ENCODE peak calls at places on chromosomes 3 and 15, in eight cellular contexts. J is K562, M is HL-60, G is HCT116, Y is HepG2, C is GM23338, Q is SK-N-SH, Z is GM12878. F is an unnamed sample.

GRCh38 chr3:48273594-48274211 is 32.8 kb downstream of the ZNF589 start:
- DNase-seq in G (peak; percentile 56), C (peak; percentile 89), Q (peak; percentile 85), Z (peak; percentile 30), J (peak; percentile 56), M (peak; percentile 35), Y (peak; percentile 66), F (peak; percentile 32)

GRCh38 chr15:67156426-67156825 is 91.0 kb downstream of the SMAD3 start:
- DNase-seq in M (no peak), Q (no peak), C (no peak), Y (no peak), Z (no peak), J (no peak), G (no peak), F (no peak)

GRCh38 chr3:194711286-194711685 is 25.6 kb downstream of the FAM43A start:
- DNase-seq in C (no peak), Z (no peak), J (no peak), M (no peak), Q (no peak), Y (no peak), G (no peak), F (no peak)

GRCh38 chr15:65666257-65666656 is 44.5 kb downstream of the SLC24A1 start:
- DNase-seq in Z (no peak), M (no peak), J (no peak), Q (no peak), G (no peak), C (no peak), Y (no peak), F (no peak)

GRCh38 chr3:56962200-56962599 is 98.3 kb upstream of the SPATA12 start:
- DNase-seq in J (no peak), Z (no peak), M (no peak), Y (no peak), G (no peak), C (no peak), Q (peak; percentile 50), F (no peak)

GRCh38 chr3:182058488-182058887 is 346.8 kb downstream of the SOX2 start:
- DNase-seq in Z (no peak), G (no peak), Y (no peak), Q (no peak), C (no peak), J (no peak), M (no peak), F (no peak)

GRCh38 chr3:172646439-172647015 is 64.3 kb downstream of the NCEH1 start:
- DNase-seq in J (no peak), Z (no peak), M (no peak), G (no peak), Q (peak; percentile 22), Y (no peak), C (no peak), F (no peak)

GRCh38 chr3:194323785-194324735 is 27.1 kb downstream of the CPN2 start:
- DNase-seq in G (peak; percentile 76), C (peak; percentile 31), M (no peak), Z (no peak), Y (peak; percentile 59), J (peak; percentile 75), Q (peak; percentile 83), F (peak; percentile 80)

GRCh38 chr3:72008226-72008996 is 223.5 kb upstream of the PROK2 start:
- DNase-seq in C (no peak), Q (no peak), Y (no peak), Z (no peak), J (no peak), G (no peak), M (peak; percentile 73), F (no peak)

GRCh38 chr15:77511869-77512268 is 91.2 kb downstream of the HMG20A start:
- DNase-seq in Z (no peak), C (no peak), Y (no peak), J (no peak), G (no peak), M (no peak), Q (no peak), F (no peak)

GRCh38 chr15:62482715-62483429 is 317.8 kb upstream of the C2CD4B start:
- DNase-seq in M (no peak), Z (peak; percentile 75), G (peak; percentile 24), J (peak; percentile 14), C (peak; percentile 86), Y (peak; percentile 48), Q (peak; percentile 74), F (peak; percentile 15)

GRCh38 chr3:36600413-36600812 is 163.9 kb downstream of the DCLK3 start:
- DNase-seq in J (no peak), Z (no peak), Y (no peak), M (no peak), Q (no peak), G (peak; percentile 13), C (no peak), F (no peak)

GRCh38 chr3:101695779-101696372 is 9.4 kb upstream of the RPL24 start:
- DNase-seq in G (peak; percentile 61), C (peak; percentile 91), Q (peak; percentile 33), J (peak; percentile 8), Z (no peak), M (no peak), Y (peak; percentile 67), F (no peak)

GRCh38 chr3:149494022-149494758 is 19.7 kb downstream of the TM4SF4 start:
- DNase-seq in Y (peak; percentile 64), Q (peak; percentile 53), J (peak; percentile 63), Z (no peak), G (peak; percentile 42), M (peak; percentile 32), C (peak; percentile 90), F (peak; percentile 46)

GRCh38 chr15:31153531-31153930 is 52.0 kb upstream of the TRPM1 start:
- DNase-seq in C (no peak), J (no peak), G (no peak), Z (no peak), M (no peak), Y (no peak), Q (no peak), F (no peak)

GRCh38 chr3:58332575-58333179 is at the start of gene PXK:
- DNase-seq in G (peak; percentile 27), Q (peak; percentile 94), C (peak; percentile 84), J (peak; percentile 73), M (no peak), Y (peak; percentile 21), Z (no peak), F (no peak)

GRCh38 chr3:103829723-103830326 is 1395.0 kb downstream of the ZPLD1 start:
- DNase-seq in Q (no peak), G (no peak), C (no peak), Z (no peak), M (no peak), Y (no peak), J (no peak), F (no peak)

GRCh38 chr3:172856766-172857742 is 106.5 kb downstream of the ECT2 start:
- DNase-seq in M (no peak), Y (peak; percentile 40), G (peak; percentile 15), C (no peak), J (peak; percentile 14), Q (no peak), Z (no peak), F (no peak)

GRCh38 chr15:63046927-63047760 is 4.6 kb downstream of the TPM1 start:
- DNase-seq in C (peak; percentile 69), Q (no peak), M (no peak), J (no peak), G (no peak), Z (no peak), Y (no peak), F (no peak)

GRCh38 chr15:33145447-33145846 is 49.1 kb downstream of the FMN1 start:
- DNase-seq in Q (no peak), Z (no peak), G (no peak), C (no peak), Y (no peak), J (no peak), M (no peak), F (no peak)

GRCh38 chr3:185176756-185177359 is 24.0 kb upstream of the C3orf70 start:
- DNase-seq in Z (no peak), G (peak; percentile 8), J (peak; percentile 24), Q (peak; percentile 37), Y (peak; percentile 36), C (peak; percentile 68), M (no peak), F (peak; percentile 27)

DNA sequence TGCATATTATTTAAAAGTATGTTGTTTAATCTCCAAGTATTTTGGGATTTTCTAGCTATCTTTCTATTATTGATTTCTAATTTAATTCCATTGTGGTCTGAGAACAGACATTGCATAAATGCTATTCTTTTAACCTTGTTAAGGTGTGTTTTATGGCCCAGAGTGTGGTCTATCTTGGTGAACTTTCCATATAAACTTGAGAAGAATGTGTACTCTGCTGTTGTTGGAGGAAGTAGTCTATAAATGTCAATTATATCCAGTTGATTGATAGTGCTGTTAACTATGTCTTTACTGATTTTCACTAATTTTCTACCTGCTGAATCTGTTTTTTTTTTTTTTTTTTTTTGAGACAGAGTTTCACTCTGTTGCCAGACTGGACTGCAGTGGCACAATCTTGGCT is 180.9 kb downstream of the ZNF621 start:
- DNase-seq in G (no peak), C (no peak), Z (no peak), M (no peak), J (no peak), Q (no peak), Y (no peak), F (no peak)
- TF ChIP-seq POLR2AphosphoS5 in G (no peak), C (no peak), Z (no peak), M (no peak), J (no peak), Q (no peak), Y (no peak), F (no peak)

GRCh38 chr3:126035362-126036050 is 48.4 kb downstream of the SLC41A3 start:
- DNase-seq in M (no peak), Q (no peak), G (no peak), Z (no peak), Y (no peak), J (no peak), C (no peak), F (no peak)

GRCh38 chr3:126039870-126040269 is 44.1 kb downstream of the SLC41A3 start:
- DNase-seq in Q (no peak), Y (no peak), G (no peak), M (no peak), C (no peak), J (no peak), Z (no peak), F (no peak)

GRCh38 chr3:126034481-126035361 is 49.2 kb downstream of the SLC41A3 start:
- DNase-seq in G (no peak), C (no peak), M (no peak), Q (peak; percentile 41), Z (no peak), Y (no peak), J (no peak), F (no peak)

GRCh38 chr3:126036056-126036549 is 47.8 kb downstream of the SLC41A3 start:
- DNase-seq in J (no peak), Z (no peak), G (no peak), C (no peak), Q (no peak), Y (no peak), M (no peak), F (no peak)

GRCh38 chr3:126040386-126040785 is 43.5 kb downstream of the SLC41A3 start:
- DNase-seq in Z (no peak), Q (no peak), J (no peak), M (no peak), G (no peak), Y (no peak), C (no peak), F (no peak)
- TF ChIP-seq REST in Z (no peak), Q (no peak), J (no peak), M (no peak), G (no peak), Y (no peak), C (no peak), F (no peak)

GRCh38 chr3:16513141-16514020 is at the start of gene RFTN1:
- DNase-seq in G (no peak), C (peak; percentile 69), M (peak; percentile 38), Y (no peak), Z (no peak), Q (peak; percentile 73), J (no peak), F (no peak)
- TF ChIP-seq POLR2AphosphoS5 in G (peak; percentile 36), C (no peak), M (peak; percentile 17), Y (no peak), Z (peak; percentile 60), Q (peak; percentile 20), J (no peak), F (no peak)

GRCh38 chr3:112579697-112580096 is 17.9 kb downstream of the SLC35A5 start:
- DNase-seq in J (no peak), Z (no peak), Q (no peak), G (no peak), M (no peak), Y (no peak), C (no peak), F (no peak)
- TF ChIP-seq REST in J (no peak), Z (no peak), Q (no peak), G (no peak), M (no peak), Y (no peak), C (no peak), F (no peak)

F was measured in Panc1.